ENCODE peak calls at places on chromosomes 1 and 21, in five cellular contexts. One of them, this sample, is unnamed.

GRCh38 chr1:180863158-180863775 is 49.4 kb upstream of the KIAA1614 start:
- DNase-seq in WERI-Rb-1: no peak
- DNase-seq in keratinocyte: no peak
- DNase-seq in right atrium auricular region: no peak
- DNase-seq in dorsolateral prefrontal cortex: no peak
- DNase-seq in this sample: no peak

GRCh38 chr1:220067246-220068204 is 21.2 kb upstream of the EPRS1 start:
- DNase-seq in right atrium auricular region: no peak
- DNase-seq in keratinocyte: peak; percentile 48
- DNase-seq in WERI-Rb-1: no peak
- DNase-seq in dorsolateral prefrontal cortex: no peak
- DNase-seq in this sample: no peak

GRCh38 chr1:178151831-178152230 is 57.9 kb downstream of the RASAL2 start:
- DNase-seq in WERI-Rb-1: no peak
- DNase-seq in keratinocyte: peak; percentile 58
- DNase-seq in dorsolateral prefrontal cortex: no peak
- DNase-seq in right atrium auricular region: no peak
- DNase-seq in this sample: no peak

GRCh38 chr1:88289703-88290102 is 394.4 kb upstream of the PKN2 start:
- DNase-seq in dorsolateral prefrontal cortex: no peak
- DNase-seq in WERI-Rb-1: no peak
- DNase-seq in keratinocyte: no peak
- DNase-seq in right atrium auricular region: no peak
- DNase-seq in this sample: no peak

GRCh38 chr1:64421377-64421776 is 48.6 kb upstream of the CACHD1 start:
- DNase-seq in dorsolateral prefrontal cortex: no peak
- DNase-seq in right atrium auricular region: no peak
- DNase-seq in WERI-Rb-1: no peak
- DNase-seq in keratinocyte: no peak
- DNase-seq in this sample: no peak

GRCh38 chr1:17892225-17892624 is 137.1 kb downstream of the ACTL8 start:
- DNase-seq in keratinocyte: no peak
- DNase-seq in right atrium auricular region: no peak
- DNase-seq in dorsolateral prefrontal cortex: no peak
- DNase-seq in WERI-Rb-1: no peak
- DNase-seq in this sample: no peak

GRCh38 chr21:34008618-34009017 is 64.8 kb upstream of the MRPS6 start:
- DNase-seq in dorsolateral prefrontal cortex: no peak
- DNase-seq in right atrium auricular region: no peak
- DNase-seq in keratinocyte: no peak
- DNase-seq in WERI-Rb-1: no peak
- DNase-seq in this sample: no peak

GRCh38 chr1:48524892-48525467 is 53.0 kb upstream of the SPATA6 start:
- DNase-seq in WERI-Rb-1: no peak
- DNase-seq in dorsolateral prefrontal cortex: no peak
- DNase-seq in right atrium auricular region: no peak
- DNase-seq in keratinocyte: no peak
- DNase-seq in this sample: no peak

GRCh38 chr1:170010443-170010842 is 64.1 kb downstream of the KIFAP3 start:
- DNase-seq in keratinocyte: no peak
- DNase-seq in WERI-Rb-1: no peak
- DNase-seq in right atrium auricular region: no peak
- DNase-seq in dorsolateral prefrontal cortex: no peak
- DNase-seq in this sample: no peak

GRCh38 chr21:40842197-40842552 is 4.8 kb downstream of the DSCAM start:
- DNase-seq in dorsolateral prefrontal cortex: no peak
- DNase-seq in keratinocyte: no peak
- DNase-seq in WERI-Rb-1: no peak
- DNase-seq in right atrium auricular region: no peak
- DNase-seq in this sample: no peak

GRCh38 chr1:33617451-33617850 is 145.0 kb downstream of the ZSCAN20 start:
- DNase-seq in dorsolateral prefrontal cortex: no peak
- DNase-seq in right atrium auricular region: no peak
- DNase-seq in WERI-Rb-1: no peak
- DNase-seq in keratinocyte: no peak
- DNase-seq in this sample: peak; percentile 54

GRCh38 chr1:69315416-69315815 is 252.3 kb upstream of the LRRC7 start:
- DNase-seq in right atrium auricular region: no peak
- DNase-seq in keratinocyte: no peak
- DNase-seq in dorsolateral prefrontal cortex: no peak
- DNase-seq in WERI-Rb-1: no peak
- DNase-seq in this sample: no peak

GRCh38 chr1:68571499-68571898 is 74.6 kb upstream of the DEPDC1 start:
- DNase-seq in keratinocyte: no peak
- DNase-seq in WERI-Rb-1: no peak
- DNase-seq in right atrium auricular region: no peak
- DNase-seq in dorsolateral prefrontal cortex: no peak
- DNase-seq in this sample: no peak

GRCh38 chr21:34183331-34183928 is 110.1 kb downstream of the MRPS6 start:
- DNase-seq in keratinocyte: no peak
- DNase-seq in dorsolateral prefrontal cortex: no peak
- DNase-seq in right atrium auricular region: no peak
- DNase-seq in WERI-Rb-1: no peak
- DNase-seq in this sample: no peak

GRCh38 chr1:160777486-160778089 is 18.4 kb upstream of the LY9 start:
- DNase-seq in dorsolateral prefrontal cortex: no peak
- DNase-seq in WERI-Rb-1: peak; percentile 36
- DNase-seq in right atrium auricular region: no peak
- DNase-seq in keratinocyte: no peak
- DNase-seq in this sample: no peak

GRCh38 chr1:13725714-13726175 is 25.8 kb downstream of the PRDM2 start:
- DNase-seq in dorsolateral prefrontal cortex: no peak
- DNase-seq in right atrium auricular region: no peak
- DNase-seq in WERI-Rb-1: peak; percentile 54
- DNase-seq in keratinocyte: no peak
- DNase-seq in this sample: no peak
- H3K27ac ChIP-seq in dorsolateral prefrontal cortex: no peak overlapping the region
- H3K27ac ChIP-seq in right atrium auricular region: no peak overlapping the region
- H3K27ac ChIP-seq in WERI-Rb-1: no peak overlapping the region
- H3K27ac ChIP-seq in keratinocyte: no peak overlapping the region
- H3K27ac ChIP-seq in this sample: no peak overlapping the region

GRCh38 chr1:200837931-200838571 is 34.7 kb upstream of the GPR25 start:
- DNase-seq in WERI-Rb-1: no peak
- DNase-seq in right atrium auricular region: no peak
- DNase-seq in dorsolateral prefrontal cortex: no peak
- DNase-seq in keratinocyte: no peak
- DNase-seq in this sample: no peak
- TF ChIP-seq CTCF in WERI-Rb-1: no peak
- TF ChIP-seq CTCF in right atrium auricular region: peak; percentile 66
- TF ChIP-seq CTCF in dorsolateral prefrontal cortex: peak; percentile 60
- TF ChIP-seq CTCF in keratinocyte: peak; percentile 22
- TF ChIP-seq CTCF in this sample: peak; percentile 14

GRCh38 chr1:152034324-152034653 is 2.5 kb downstream of the S100A11 start:
- DNase-seq in dorsolateral prefrontal cortex: no peak
- DNase-seq in keratinocyte: no peak
- DNase-seq in right atrium auricular region: no peak
- DNase-seq in WERI-Rb-1: no peak
- DNase-seq in this sample: no peak
- H3K4me3 ChIP-seq in dorsolateral prefrontal cortex: peak overlapping the region; percentile 61
- H3K4me3 ChIP-seq in keratinocyte: peak overlapping the region; percentile 87
- H3K4me3 ChIP-seq in right atrium auricular region: peak overlapping the region; percentile 63
- H3K4me3 ChIP-seq in WERI-Rb-1: no peak overlapping the region
- H3K4me3 ChIP-seq in this sample: peak overlapping the region; percentile 85

GRCh38 chr1:905071-905749 is 18.5 kb upstream of the SAMD11 start:
- DNase-seq in dorsolateral prefrontal cortex: no peak
- DNase-seq in WERI-Rb-1: no peak
- DNase-seq in keratinocyte: no peak
- DNase-seq in right atrium auricular region: peak; percentile 80
- DNase-seq in this sample: peak; percentile 82
- H3K27ac ChIP-seq in dorsolateral prefrontal cortex: no peak overlapping the region
- H3K27ac ChIP-seq in WERI-Rb-1: peak overlapping the region; percentile 74
- H3K27ac ChIP-seq in keratinocyte: no peak overlapping the region
- H3K27ac ChIP-seq in right atrium auricular region: peak overlapping the region; percentile 35
- H3K27ac ChIP-seq in this sample: no peak overlapping the region

GRCh38 chr1:39538531-39539251 is 37.9 kb downstream of the PABPC4 start:
- DNase-seq in dorsolateral prefrontal cortex: no peak
- DNase-seq in right atrium auricular region: no peak
- DNase-seq in keratinocyte: no peak
- DNase-seq in WERI-Rb-1: no peak
- DNase-seq in this sample: no peak

GRCh38 chr1:39529901-39530535 is 38.6 kb downstream of the BMP8A start:
- DNase-seq in right atrium auricular region: no peak
- DNase-seq in dorsolateral prefrontal cortex: no peak
- DNase-seq in WERI-Rb-1: no peak
- DNase-seq in keratinocyte: no peak
- DNase-seq in this sample: no peak

GRCh38 chr1:39528082-39528481 is 36.6 kb downstream of the BMP8A start:
- DNase-seq in right atrium auricular region: no peak
- DNase-seq in dorsolateral prefrontal cortex: no peak
- DNase-seq in keratinocyte: no peak
- DNase-seq in WERI-Rb-1: no peak
- DNase-seq in this sample: no peak

GRCh38 chr1:39531526-39531925 is 40.1 kb downstream of the BMP8A start:
- DNase-seq in right atrium auricular region: no peak
- DNase-seq in keratinocyte: no peak
- DNase-seq in dorsolateral prefrontal cortex: no peak
- DNase-seq in WERI-Rb-1: no peak
- DNase-seq in this sample: no peak

GRCh38 chr1:39533442-39533841 is 42.0 kb downstream of the BMP8A start:
- DNase-seq in WERI-Rb-1: no peak
- DNase-seq in dorsolateral prefrontal cortex: no peak
- DNase-seq in keratinocyte: no peak
- DNase-seq in right atrium auricular region: no peak
- DNase-seq in this sample: no peak
- TF ChIP-seq CTCF in WERI-Rb-1: no peak
- TF ChIP-seq CTCF in dorsolateral prefrontal cortex: no peak
- TF ChIP-seq CTCF in keratinocyte: no peak
- TF ChIP-seq CTCF in right atrium auricular region: no peak
- TF ChIP-seq CTCF in this sample: no peak

GRCh38 chr1:202252271-202252670 is 58.7 kb downstream of the LGR6 start:
- DNase-seq in dorsolateral prefrontal cortex: no peak
- DNase-seq in right atrium auricular region: no peak
- DNase-seq in keratinocyte: no peak
- DNase-seq in WERI-Rb-1: peak; percentile 7
- DNase-seq in this sample: no peak
- H3K4me3 ChIP-seq in dorsolateral prefrontal cortex: no peak overlapping the region
- H3K4me3 ChIP-seq in right atrium auricular region: no peak overlapping the region
- H3K4me3 ChIP-seq in keratinocyte: no peak overlapping the region
- H3K4me3 ChIP-seq in WERI-Rb-1: no peak overlapping the region
- H3K4me3 ChIP-seq in this sample: no peak overlapping the region

GRCh38 chr1:27103498-27103897 is 51.4 kb downstream of the SLC9A1 start:
- DNase-seq in WERI-Rb-1: no peak
- DNase-seq in dorsolateral prefrontal cortex: no peak
- DNase-seq in keratinocyte: no peak
- DNase-seq in right atrium auricular region: no peak
- DNase-seq in this sample: no peak

GRCh38 chr1:27108588-27108987 is 46.3 kb downstream of the SLC9A1 start:
- DNase-seq in keratinocyte: no peak
- DNase-seq in WERI-Rb-1: no peak
- DNase-seq in right atrium auricular region: no peak
- DNase-seq in dorsolateral prefrontal cortex: no peak
- DNase-seq in this sample: no peak

GRCh38 chr1:27109103-27109822 is 45.7 kb downstream of the SLC9A1 start:
- DNase-seq in right atrium auricular region: no peak
- DNase-seq in keratinocyte: no peak
- DNase-seq in dorsolateral prefrontal cortex: no peak
- DNase-seq in WERI-Rb-1: peak; percentile 50
- DNase-seq in this sample: no peak

GRCh38 chr1:27105018-27105417 is 49.9 kb downstream of the SLC9A1 start:
- DNase-seq in WERI-Rb-1: no peak
- DNase-seq in dorsolateral prefrontal cortex: no peak
- DNase-seq in right atrium auricular region: no peak
- DNase-seq in keratinocyte: no peak
- DNase-seq in this sample: no peak

DNA sequence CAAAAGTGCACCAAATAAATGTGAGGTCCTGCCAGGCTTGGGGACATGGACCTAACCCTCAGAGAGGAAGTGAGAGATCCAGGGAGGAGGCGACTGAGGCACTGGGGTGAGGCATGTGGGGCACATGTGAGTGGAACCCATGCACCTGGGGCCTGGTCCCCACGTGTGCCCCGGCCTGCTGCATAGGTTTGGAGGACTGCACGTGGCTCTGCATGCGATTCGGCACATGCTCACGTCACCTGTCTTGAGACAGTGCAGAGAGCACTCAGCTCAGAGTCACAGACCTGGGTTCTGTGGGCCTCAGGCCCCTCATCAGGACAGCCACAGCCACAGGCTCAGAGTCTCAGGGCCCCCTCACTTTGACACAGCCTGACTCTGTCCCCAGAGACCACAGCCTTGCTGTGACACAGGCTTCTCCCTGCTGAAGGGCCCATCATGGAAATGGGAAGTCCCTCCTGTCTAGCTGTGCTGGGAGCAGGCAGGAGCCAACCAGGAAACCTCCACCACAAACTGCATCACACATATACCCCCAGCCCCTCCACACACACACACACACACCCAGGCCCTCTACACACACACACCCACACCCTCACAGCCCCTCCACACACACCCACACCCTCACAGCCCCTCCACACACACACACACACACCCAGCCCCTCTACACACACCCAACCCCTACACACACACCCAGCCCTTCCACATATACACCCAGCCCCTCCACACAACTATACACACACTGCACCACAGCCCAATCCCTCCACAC is 48.2 kb downstream of the SLC9A1 start:
- DNase-seq in dorsolateral prefrontal cortex: no peak
- DNase-seq in right atrium auricular region: no peak
- DNase-seq in keratinocyte: no peak
- DNase-seq in WERI-Rb-1: no peak
- DNase-seq in this sample: no peak
- H3K27ac ChIP-seq in dorsolateral prefrontal cortex: peak overlapping the region; percentile 53
- H3K27ac ChIP-seq in right atrium auricular region: no peak overlapping the region
- H3K27ac ChIP-seq in keratinocyte: no peak overlapping the region
- H3K27ac ChIP-seq in WERI-Rb-1: no peak overlapping the region
- H3K27ac ChIP-seq in this sample: no peak overlapping the region

GRCh38 chr1:116134178-116134773 is 23.1 kb downstream of the MAB21L3 start:
- DNase-seq in dorsolateral prefrontal cortex: no peak
- DNase-seq in keratinocyte: no peak
- DNase-seq in WERI-Rb-1: peak; percentile 21
- DNase-seq in right atrium auricular region: no peak
- DNase-seq in this sample: no peak
- TF ChIP-seq CTCF in dorsolateral prefrontal cortex: peak; percentile 26
- TF ChIP-seq CTCF in keratinocyte: peak; percentile 14
- TF ChIP-seq CTCF in WERI-Rb-1: peak; percentile 49
- TF ChIP-seq CTCF in right atrium auricular region: peak; percentile 14
- TF ChIP-seq CTCF in this sample: no peak

DNA sequence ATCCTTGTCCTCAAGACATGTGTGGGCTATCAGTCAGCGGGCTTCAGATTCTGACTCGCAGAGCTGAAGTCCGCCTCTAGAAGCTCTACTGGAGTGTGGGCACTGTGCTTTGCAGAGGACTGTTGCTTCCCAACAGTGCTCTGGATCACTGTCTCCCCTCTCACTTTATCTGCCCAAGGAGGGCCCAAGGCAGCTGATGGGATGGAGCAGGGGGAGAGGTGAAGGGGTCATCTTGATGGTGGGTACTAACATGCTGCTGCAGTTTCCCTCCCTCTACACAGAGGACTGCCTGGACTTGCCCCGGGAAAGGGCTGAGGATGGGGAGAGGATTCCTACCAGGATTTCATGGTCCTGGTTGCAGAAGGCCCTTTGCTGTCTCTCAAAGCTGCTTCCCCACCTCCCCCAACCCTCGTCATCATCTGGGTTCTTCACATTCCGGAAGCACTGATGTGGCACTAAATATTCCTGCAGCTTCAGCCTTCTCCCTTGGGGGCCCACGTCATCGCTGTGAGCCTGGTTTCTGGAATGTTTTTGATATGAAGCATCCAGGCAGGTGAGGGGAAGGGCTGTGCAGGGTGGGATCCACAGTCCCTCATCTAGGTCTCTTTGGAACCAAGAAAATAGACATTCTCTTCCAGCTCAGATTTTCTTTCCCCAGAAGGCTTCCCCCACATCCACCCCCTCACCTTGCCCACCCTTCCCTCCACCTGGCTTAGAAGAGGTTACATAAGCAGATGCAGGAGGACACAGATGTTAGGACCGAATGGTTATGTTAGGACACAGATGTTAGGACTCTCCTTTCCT is 23.2 kb downstream of the NUAK2 start:
- DNase-seq in dorsolateral prefrontal cortex: no peak
- DNase-seq in keratinocyte: peak; percentile 97
- DNase-seq in WERI-Rb-1: no peak
- DNase-seq in right atrium auricular region: no peak
- DNase-seq in this sample: no peak
- H3K4me3 ChIP-seq in dorsolateral prefrontal cortex: no peak overlapping the region
- H3K4me3 ChIP-seq in keratinocyte: no peak overlapping the region
- H3K4me3 ChIP-seq in WERI-Rb-1: no peak overlapping the region
- H3K4me3 ChIP-seq in right atrium auricular region: no peak overlapping the region
- H3K4me3 ChIP-seq in this sample: no peak overlapping the region